ENCODE peak calls at places on chromosomes 11 and 22, in eight cellular contexts. P is tibial nerve, S is A549, V is sigmoid colon, C is SK-N-SH, X is K562, I is HepG2, W is suprapubic skin. A is an unnamed sample.

GRCh38 chr11:67240575-67241389 is 25.5 kb upstream of the GRK2 start:
- DNase-seq in P (peak; percentile 67), C (peak; percentile 58), W (peak; percentile 80), I (peak; percentile 73), S (peak; percentile 75), X (peak; percentile 59), V (peak; percentile 81), A (no peak)

GRCh38 chr11:95419915-95420314 is 188.9 kb upstream of the SESN3 start:
- DNase-seq in W (no peak), I (no peak), V (no peak), S (no peak), P (no peak), C (no peak), X (no peak), A (no peak)

GRCh38 chr11:68821670-68822069 is 20.0 kb downstream of the CPT1A start:
- DNase-seq in S (no peak), P (no peak), X (no peak), C (no peak), I (no peak), W (no peak), V (no peak), A (no peak)

GRCh38 chr11:86446163-86446923 is 71.7 kb downstream of the CCDC81 start:
- DNase-seq in I (no peak), S (no peak), V (no peak), W (no peak), C (no peak), P (no peak), X (no peak), A (peak; percentile 90)

GRCh38 chr22:23774114-23774921 is 1.7 kb downstream of the MMP11 start:
- DNase-seq in I (peak; percentile 85), P (no peak), C (no peak), W (no peak), S (no peak), X (no peak), V (no peak), A (no peak)

GRCh38 chr22:25880524-25880923 is 138.5 kb downstream of the MYO18B start:
- DNase-seq in W (no peak), X (no peak), I (peak; percentile 21), V (no peak), C (no peak), P (no peak), S (peak; percentile 16), A (no peak)

GRCh38 chr11:125448136-125448535 is 47.9 kb downstream of the FEZ1 start:
- DNase-seq in W (no peak), I (no peak), V (peak; percentile 52), P (no peak), X (no peak), S (no peak), C (no peak), A (no peak)

GRCh38 chr11:33634291-33634834 is 66.3 kb downstream of the C11orf91 start:
- DNase-seq in P (no peak), V (no peak), X (no peak), W (no peak), C (no peak), S (peak; percentile 82), I (no peak), A (no peak)

GRCh38 chr11:86041975-86042378 is 26.9 kb downstream of the PICALM start:
- DNase-seq in X (peak; percentile 70), W (no peak), P (peak; percentile 99), V (peak; percentile 83), S (peak; percentile 85), C (peak; percentile 68), I (peak; percentile 77), A (no peak)

GRCh38 chr22:31308181-31308580 is 15.9 kb upstream of the PIK3IP1 start:
- DNase-seq in X (no peak), C (no peak), I (no peak), V (no peak), S (no peak), W (no peak), P (no peak), A (no peak)

GRCh38 chr11:57434640-57435546 is 8.0 kb upstream of the SLC43A3 start:
- DNase-seq in C (no peak), S (peak; percentile 89), W (no peak), P (peak; percentile 64), V (no peak), X (no peak), I (peak; percentile 94), A (no peak)

GRCh38 chr22:41722496-41722895 is 23.2 kb downstream of the MEI1 start:
- DNase-seq in W (no peak), I (no peak), V (no peak), S (no peak), X (no peak), C (no peak), P (no peak), A (no peak)

GRCh38 chr11:19060629-19061028 is at the start of gene MRGPRX2:
- DNase-seq in P (no peak), C (no peak), I (no peak), V (no peak), W (no peak), S (no peak), X (no peak), A (no peak)

GRCh38 chr11:128884703-128885338 is 6.3 kb upstream of the KCNJ5 start:
- DNase-seq in X (peak; percentile 61), P (peak; percentile 73), S (peak; percentile 66), W (no peak), V (peak; percentile 72), I (peak; percentile 54), C (peak; percentile 77), A (no peak)

GRCh38 chr11:64253043-64253442 is 1.7 kb downstream of the PLCB3 start:
- DNase-seq in V (no peak), X (no peak), S (no peak), W (no peak), P (no peak), I (no peak), C (no peak), A (no peak)

GRCh38 chr22:24583221-24583971 is 9.5 kb downstream of the LRRC75B start:
- DNase-seq in V (no peak), S (no peak), X (no peak), P (no peak), C (peak; percentile 84), I (peak; percentile 76), W (peak; percentile 67), A (no peak)

GRCh38 chr11:69300124-69301032 is 6.4 kb downstream of the MYEOV start:
- DNase-seq in C (no peak), W (no peak), P (no peak), I (no peak), S (peak; percentile 81), X (no peak), V (no peak), A (no peak)

GRCh38 chr11:2825886-2826678 is 59.5 kb downstream of the CDKN1C start:
- DNase-seq in S (no peak), V (peak; percentile 96), C (peak; percentile 38), W (peak; percentile 89), P (peak; percentile 81), I (peak; percentile 60), X (no peak), A (peak; percentile 94)
- TF ChIP-seq EP300 in S (no peak), V (no peak), C (no peak), W (no peak), P (peak; percentile 71), I (no peak), X (no peak), A (peak; percentile 55)

GRCh38 chr11:14310696-14311095 is 48.3 kb downstream of the RRAS2 start:
- DNase-seq in C (no peak), W (no peak), X (no peak), P (no peak), S (no peak), I (no peak), V (no peak), A (no peak)

GRCh38 chr11:14308897-14309387 is 50.0 kb downstream of the RRAS2 start:
- DNase-seq in V (no peak), W (no peak), X (no peak), S (no peak), C (no peak), I (no peak), P (no peak), A (no peak)

GRCh38 chr11:14306481-14306880 is 52.5 kb downstream of the RRAS2 start:
- DNase-seq in C (no peak), I (no peak), X (no peak), V (no peak), S (peak; percentile 22), P (no peak), W (no peak), A (no peak)

GRCh38 chr11:14309425-14310192 is 49.4 kb downstream of the RRAS2 start:
- DNase-seq in I (no peak), S (no peak), X (no peak), W (no peak), V (no peak), P (no peak), C (no peak), A (no peak)

DNA sequence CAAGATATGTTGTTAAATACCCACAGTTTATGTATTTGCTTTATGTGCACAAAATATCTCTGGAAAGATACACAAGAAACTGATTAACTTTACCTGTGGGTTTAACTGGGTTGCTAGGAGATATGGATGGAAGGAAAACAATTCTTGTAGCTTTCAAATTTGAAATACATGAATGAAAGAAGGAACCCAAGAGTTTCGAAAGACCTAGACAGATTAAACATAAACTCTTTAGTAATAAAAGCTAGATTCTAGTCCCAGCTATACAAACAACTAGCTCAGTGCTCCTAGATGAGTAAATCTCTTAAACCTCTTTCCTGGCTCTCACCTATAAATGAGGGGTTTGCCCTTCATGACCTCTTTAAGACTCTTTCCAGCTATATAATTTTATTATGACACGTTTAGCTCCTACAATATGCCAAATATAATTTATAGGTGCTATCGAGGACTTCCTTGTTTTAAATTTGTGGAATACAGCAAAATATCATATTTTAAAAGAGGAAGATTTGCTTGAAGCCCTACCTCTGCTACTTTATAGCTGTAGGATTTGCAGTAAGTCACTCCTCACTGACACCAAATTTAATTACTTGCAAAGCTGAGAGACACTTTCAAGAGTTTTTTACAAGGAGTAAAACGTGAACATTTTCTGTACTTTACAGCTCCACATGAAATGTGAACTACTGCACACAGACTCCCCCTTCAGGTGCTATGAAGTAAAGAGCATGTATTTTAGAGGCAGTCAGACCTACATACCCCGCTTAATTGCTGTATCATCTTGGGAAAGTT is 50.7 kb downstream of the RRAS2 start:
- DNase-seq in C (peak; percentile 32), I (peak; percentile 50), W (no peak), V (no peak), X (peak; percentile 51), S (peak; percentile 66), P (no peak), A (no peak)
- TF ChIP-seq EP300 in C (no peak), I (no peak), W (no peak), V (no peak), X (no peak), S (no peak), P (no peak), A (no peak)

GRCh38 chr22:39426380-39427043 is 26.9 kb downstream of the TAB1 start:
- DNase-seq in I (no peak), C (no peak), V (no peak), S (no peak), W (no peak), P (no peak), X (no peak), A (no peak)
- TF ChIP-seq EP300 in I (no peak), C (no peak), V (no peak), S (no peak), W (no peak), P (no peak), X (no peak), A (no peak)

DNA sequence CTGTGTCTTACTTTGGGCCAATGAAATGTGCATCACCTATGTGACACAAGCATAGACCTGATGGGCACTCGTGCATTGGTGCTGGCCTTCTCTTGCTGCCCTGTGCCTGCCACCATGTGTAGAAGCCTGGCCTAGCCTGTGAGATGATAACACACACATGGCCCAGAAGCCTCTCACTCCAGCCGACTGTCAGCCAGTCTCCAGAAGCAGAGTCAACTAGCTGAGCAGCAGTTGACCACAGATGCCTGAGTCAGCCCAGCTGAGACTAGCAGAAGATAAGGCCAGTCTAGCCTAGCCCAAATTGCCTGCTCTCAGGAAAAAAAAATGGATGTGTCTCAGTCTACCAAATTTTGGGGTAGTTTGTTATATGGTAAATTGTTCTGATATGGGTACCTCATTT is 46.2 kb downstream of the CSNK2A3 start:
- DNase-seq in W (no peak), V (no peak), I (no peak), S (no peak), C (no peak), P (no peak), X (no peak), A (no peak)
- TF ChIP-seq EP300 in W (no peak), V (no peak), I (no peak), S (no peak), C (no peak), P (no peak), X (no peak), A (no peak)